ENCODE peak calls at places on chromosome 6, in seven cellular contexts. K is right lobe of liver; V is nephron progenitor cell; Z is fibroblast of lung; W is stimulated activated CD4-positive, alpha-beta T cell treated with anti-CD3 and anti-CD28 coated beads, Interleukin-1b, Interleukin-23, amount 100 ng/mL, for 24 hours; D is GM13977; H is DMS153. X is an unnamed sample.

GRCh38 chr6:33595001-33595846 is 15.1 kb upstream of the BAK1 start:
- DNase-seq in W (no peak), K (no peak), H (no peak), Z (peak), V (no peak), D (no peak), X (peak)

GRCh38 chr6:90194371-90194841 is 102.2 kb downstream of the BACH2 start:
- DNase-seq in D (no peak), V (no peak), W (no peak), H (no peak), K (no peak), Z (peak), X (no peak)

GRCh38 chr6:116764557-116764960 is 960 bp downstream of the FAM162B start:
- DNase-seq in V (peak), W (no peak), Z (peak), H (no peak), D (no peak), K (peak), X (no peak)

GRCh38 chr6:168526841-168527281 is 85.9 kb downstream of the SMOC2 start:
- DNase-seq in D (no peak), H (peak), V (no peak), K (no peak), Z (no peak), W (no peak), X (no peak)

GRCh38 chr6:25452027-25452426 is 172.9 kb downstream of the CARMIL1 start:
- DNase-seq in K (no peak), D (no peak), W (no peak), V (no peak), Z (no peak), H (no peak), X (no peak)

GRCh38 chr6:13451181-13451700 is 36.2 kb downstream of the GFOD1 start:
- DNase-seq in H (no peak), Z (no peak), D (no peak), V (no peak), K (no peak), W (no peak), X (no peak)

GRCh38 chr6:3041606-3042005 is 26.7 kb upstream of the RIPK1 start:
- DNase-seq in Z (no peak), D (no peak), H (no peak), K (no peak), W (no peak), V (no peak), X (no peak)

GRCh38 chr6:37663016-37663810 is 34.5 kb downstream of the MDGA1 start:
- DNase-seq in H (no peak), Z (peak), V (no peak), K (no peak), D (no peak), W (no peak), X (no peak)

GRCh38 chr6:158715330-158716311 is 65.8 kb downstream of the SYTL3 start:
- DNase-seq in D (peak), Z (no peak), V (no peak), K (no peak), W (no peak), H (no peak), X (peak)

GRCh38 chr6:110486756-110487155 is 10.3 kb upstream of the SLC22A16 start:
- DNase-seq in Z (no peak), V (no peak), H (no peak), W (no peak), D (no peak), K (no peak), X (no peak)

GRCh38 chr6:78611886-78612480 is 255.4 kb upstream of the IRAK1BP1 start:
- DNase-seq in K (no peak), H (no peak), D (no peak), V (no peak), Z (peak), W (no peak), X (no peak)

GRCh38 chr6:153031335-153031955 is 28.9 kb upstream of the MTRF1L start:
- DNase-seq in K (no peak), V (no peak), H (peak), W (no peak), Z (peak), D (no peak), X (no peak)

GRCh38 chr6:103677290-103677689 is 1182.4 kb downstream of the HACE1 start:
- DNase-seq in W (no peak), V (no peak), Z (no peak), D (no peak), K (no peak), H (no peak), X (no peak)

GRCh38 chr6:4585682-4586468 is 190.3 kb upstream of the CDYL start:
- DNase-seq in K (no peak), H (no peak), D (no peak), W (no peak), Z (no peak), V (no peak), X (no peak)

GRCh38 chr6:35443341-35444030 is 8.7 kb upstream of the FANCE start:
- DNase-seq in W (no peak), D (no peak), K (no peak), V (no peak), Z (no peak), H (no peak), X (no peak)

GRCh38 chr6:14530385-14530784 is 412.8 kb downstream of the CD83 start:
- DNase-seq in Z (no peak), V (no peak), H (no peak), K (no peak), D (no peak), W (no peak), X (no peak)

GRCh38 chr6:27766405-27766804 is 145.8 kb downstream of the OR2B2 start:
- DNase-seq in H (no peak), K (no peak), W (no peak), Z (no peak), V (no peak), D (no peak), X (no peak)

GRCh38 chr6:2863901-2864300 is 22.2 kb upstream of the SERPINB1 start:
- DNase-seq in V (no peak), Z (no peak), W (no peak), H (no peak), D (no peak), K (no peak), X (no peak)

GRCh38 chr6:52610745-52611355 is 34.0 kb upstream of the TRAM2 start:
- DNase-seq in K (no peak), Z (peak), H (no peak), V (no peak), W (no peak), D (no peak), X (no peak)

GRCh38 chr6:38138374-38138773 is 318.8 kb downstream of the ZFAND3 start:
- DNase-seq in H (no peak), D (no peak), Z (no peak), K (no peak), W (no peak), V (no peak), X (no peak)

GRCh38 chr6:67210450-67210849 is 1424.6 kb upstream of the ADGRB3 start:
- DNase-seq in V (no peak), K (no peak), Z (no peak), H (no peak), D (no peak), W (no peak), X (no peak)

GRCh38 chr6:170269151-170269872 is 21.6 kb downstream of the DLL1 start:
- DNase-seq in K (peak), Z (no peak), D (no peak), W (no peak), H (peak), V (peak), X (peak)

X was measured in mucosa of descending colon.